ENCODE peak calls at places on chromosomes 5 and 9, in ten cellular contexts. Y is ovary; A is MG63; G is fibroblast of lung; S is naive thymus-derived CD4-positive, alpha-beta T cell; T is epithelial cell of esophagus; C is breast epithelium; H is suprapubic skin; Q is mesenchymal stem cell; X is GM06990. R is an unnamed sample.

GRCh38 chr9:4088680-4089079 is 211.2 kb downstream of the GLIS3 start:
- DNase-seq in Y (no peak), A (no peak), G (no peak), S (no peak), T (no peak), C (no peak), H (no peak), Q (no peak), X (no peak), R (no peak)

GRCh38 chr9:4936277-4936676 is 48.8 kb upstream of the JAK2 start:
- DNase-seq in Y (no peak), A (no peak), G (no peak), S (no peak), T (no peak), C (no peak), H (no peak), Q (no peak), X (no peak), R (no peak)

GRCh38 chr9:129027685-129028191 is 393 bp downstream of the SH3GLB2 start:
- DNase-seq in Y (no peak), A (no peak), G (no peak), S (peak; percentile 67), T (no peak), C (peak; percentile 29), H (no peak), Q (peak; percentile 28), X (peak; percentile 81), R (peak; percentile 48)

GRCh38 chr9:15276328-15276969 is 30.6 kb downstream of the TTC39B start:
- DNase-seq in Y (no peak), A (no peak), G (no peak), S (no peak), T (peak; percentile 23), C (no peak), H (no peak), Q (no peak), X (no peak), R (no peak)

GRCh38 chr9:2229109-2229733 is 214.1 kb downstream of the SMARCA2 start:
- DNase-seq in Y (no peak), A (no peak), G (no peak), S (no peak), T (peak; percentile 60), C (no peak), H (no peak), Q (no peak), X (peak; percentile 26), R (no peak)

GRCh38 chr5:123089572-123089970 is 530 bp downstream of the PRDM6 start:
- DNase-seq in Y (peak; percentile 72), A (peak; percentile 65), G (peak; percentile 53), S (no peak), T (peak; percentile 35), C (no peak), H (no peak), Q (peak; percentile 44), X (no peak), R (no peak)

GRCh38 chr5:91339053-91339710 is 43.9 kb downstream of the ARRDC3 start:
- DNase-seq in Y (no peak), A (peak; percentile 25), G (peak; percentile 33), S (no peak), T (no peak), C (no peak), H (no peak), Q (no peak), X (no peak), R (peak; percentile 18)

GRCh38 chr9:88388203-88388885 is at the start of gene SPIN1:
- DNase-seq in Y (peak; percentile 92), A (peak; percentile 84), G (peak; percentile 72), S (peak; percentile 66), T (peak; percentile 81), C (peak; percentile 73), H (peak; percentile 79), Q (peak; percentile 72), X (peak; percentile 85), R (peak; percentile 74)

GRCh38 chr5:63916786-63917185 is 45.5 kb downstream of the HTR1A start:
- DNase-seq in Y (no peak), A (peak; percentile 70), G (no peak), S (no peak), T (peak; percentile 76), C (no peak), H (no peak), Q (no peak), X (no peak), R (no peak)

GRCh38 chr5:66713998-66714397 is 117.8 kb downstream of the MAST4 start:
- DNase-seq in Y (no peak), A (no peak), G (no peak), S (no peak), T (peak; percentile 90), C (no peak), H (no peak), Q (peak; percentile 28), X (peak; percentile 26), R (no peak)

GRCh38 chr9:38337095-38337494 is 55.4 kb upstream of the ALDH1B1 start:
- DNase-seq in Y (no peak), A (no peak), G (no peak), S (no peak), T (no peak), C (no peak), H (peak; percentile 24), Q (no peak), X (no peak), R (no peak)

DNA sequence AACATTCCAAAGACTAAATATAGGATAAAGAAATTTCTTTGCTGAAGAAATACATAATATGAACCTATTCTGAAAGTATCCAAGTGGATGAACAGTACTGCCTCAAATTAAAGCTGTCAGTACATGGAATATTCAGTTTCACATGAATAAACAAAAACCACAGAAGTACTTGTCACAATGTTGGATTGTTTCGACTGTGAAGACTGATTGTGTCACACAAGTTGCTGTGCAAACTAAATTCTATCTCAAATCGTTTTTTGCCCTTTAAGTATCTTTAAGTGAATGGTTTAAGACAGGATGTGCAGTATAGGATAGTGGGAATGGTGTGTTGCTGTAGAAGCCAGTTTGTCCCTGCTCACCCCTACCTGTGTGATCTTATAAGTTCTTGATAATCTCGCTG is 137.4 kb upstream of the OTULINL start:
- DNase-seq in Y (no peak), A (no peak), G (no peak), S (no peak), T (no peak), C (no peak), H (no peak), Q (peak; percentile 59), X (no peak), R (no peak)
- H3K4me3 ChIP-seq in Y (no peak overlapping the region), A (no peak overlapping the region), G (no peak overlapping the region), S (no peak overlapping the region), T (no peak overlapping the region), C (peak overlapping the region; percentile 55), H (no peak overlapping the region), Q (peak overlapping the region; percentile 97), X (no peak overlapping the region), R (no peak overlapping the region)

DNA sequence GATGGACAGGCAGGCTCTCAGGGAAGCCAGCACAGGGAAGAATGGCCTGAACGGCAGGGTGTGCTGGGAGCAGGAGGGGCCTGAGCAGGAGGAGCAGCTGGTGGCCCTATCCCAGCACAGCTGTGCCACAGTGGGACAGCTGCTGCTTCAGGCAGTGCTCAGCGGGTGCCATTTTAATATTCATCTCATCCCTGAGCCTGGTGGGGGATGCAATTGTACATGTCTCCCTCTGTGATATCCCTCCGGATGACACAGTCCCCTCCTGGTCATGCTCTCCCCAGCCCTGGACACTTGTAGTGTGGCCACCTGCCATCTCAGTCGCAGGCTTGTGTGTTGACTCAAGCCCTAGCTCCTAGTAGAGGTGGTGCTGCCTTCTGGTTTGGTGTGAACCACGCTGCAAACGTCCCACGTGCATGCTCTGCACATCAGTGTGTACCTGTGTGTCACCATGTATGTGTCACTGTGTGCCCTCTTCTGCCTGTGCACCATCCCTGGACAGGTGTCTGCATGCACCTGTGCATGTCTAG is 132.8 kb downstream of the CACNA1B start:
- DNase-seq in Y (no peak), A (no peak), G (no peak), S (no peak), T (no peak), C (no peak), H (no peak), Q (no peak), X (no peak), R (no peak)
- H3K4me3 ChIP-seq in Y (no peak overlapping the region), A (no peak overlapping the region), G (no peak overlapping the region), S (no peak overlapping the region), T (no peak overlapping the region), C (no peak overlapping the region), H (no peak overlapping the region), Q (no peak overlapping the region), X (no peak overlapping the region), R (no peak overlapping the region)

GRCh38 chr9:847505-847904 is 6.0 kb downstream of the DMRT1 start:
- DNase-seq in Y (no peak), A (no peak), G (no peak), S (no peak), T (no peak), C (no peak), H (no peak), Q (no peak), X (no peak), R (no peak)

GRCh38 chr9:841371-842209 is at the start of gene DMRT1:
- DNase-seq in Y (no peak), A (peak; percentile 12), G (no peak), S (no peak), T (peak; percentile 17), C (no peak), H (no peak), Q (no peak), X (peak; percentile 58), R (no peak)

GRCh38 chr9:846852-847251 is 5.4 kb downstream of the DMRT1 start:
- DNase-seq in Y (no peak), A (peak; percentile 25), G (no peak), S (no peak), T (peak; percentile 69), C (no peak), H (no peak), Q (no peak), X (no peak), R (no peak)

GRCh38 chr9:840343-840742 is 1.2 kb upstream of the DMRT1 start:
- DNase-seq in Y (no peak), A (no peak), G (no peak), S (no peak), T (no peak), C (no peak), H (no peak), Q (no peak), X (no peak), R (no peak)

DNA sequence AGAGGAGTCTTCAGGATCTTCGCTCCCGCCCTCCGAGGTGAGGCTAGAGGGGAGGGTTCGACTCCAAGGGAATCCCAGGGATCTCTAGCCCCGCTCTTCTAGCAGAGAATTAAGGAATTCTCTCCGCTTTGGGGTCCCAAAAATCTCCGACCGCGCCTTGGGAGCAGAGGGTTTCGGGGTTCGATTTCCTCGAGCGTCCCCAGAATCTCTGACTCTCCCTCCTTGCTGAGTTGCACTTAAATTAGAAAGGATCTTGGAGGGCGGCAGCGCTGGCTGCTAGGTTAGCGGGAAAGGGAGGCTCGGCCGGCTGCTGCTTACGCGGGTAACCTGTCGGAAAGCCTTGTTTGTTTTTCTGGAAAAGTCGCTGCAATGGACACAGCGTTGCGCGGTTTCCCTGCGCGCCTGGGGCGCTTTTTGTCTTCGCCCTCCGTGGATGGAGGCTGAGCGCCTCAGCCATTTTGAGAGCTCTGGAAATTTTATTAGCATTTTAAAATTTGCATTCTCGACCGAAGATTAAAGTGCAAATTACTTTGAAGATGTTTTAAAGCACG is 1.5 kb downstream of the DMRT1 start:
- DNase-seq in Y (no peak), A (no peak), G (no peak), S (no peak), T (no peak), C (no peak), H (no peak), Q (no peak), X (no peak), R (no peak)
- H3K4me3 ChIP-seq in Y (no peak overlapping the region), A (no peak overlapping the region), G (no peak overlapping the region), S (no peak overlapping the region), T (no peak overlapping the region), C (no peak overlapping the region), H (no peak overlapping the region), Q (no peak overlapping the region), X (no peak overlapping the region), R (no peak overlapping the region)

GRCh38 chr5:138492552-138493045 is 27.3 kb downstream of the EGR1 start:
- DNase-seq in Y (peak; percentile 44), A (no peak), G (no peak), S (no peak), T (no peak), C (no peak), H (no peak), Q (no peak), X (no peak), R (no peak)
- H3K4me3 ChIP-seq in Y (peak overlapping the region; percentile 51), A (peak overlapping the region; percentile 45), G (peak overlapping the region; percentile 66), S (peak overlapping the region; percentile 69), T (peak overlapping the region; percentile 64), C (peak overlapping the region; percentile 48), H (peak overlapping the region; percentile 55), Q (peak overlapping the region; percentile 73), X (peak overlapping the region; percentile 44), R (peak overlapping the region; percentile 54)

R was measured in SJSA1.